ENCODE peak calls at places on chromosomes 6 and 20, in nine cellular contexts. A, R, N, W, C, F, X, O and B are unnamed samples.
A peak's percentile ranks its signal among the peaks of the same experiment; 100 is the strongest.

GRCh38 chr6:7262037-7262461 is 51.0 kb downstream of the SSR1 start:
- DNase-seq in A (no peak), R (no peak), N (no peak), W (no peak), C (no peak), F (no peak), X (no peak), O (peak; percentile 30), B (no peak)

GRCh38 chr20:48688579-48688978 is 139.2 kb downstream of the PREX1 start:
- DNase-seq in A (no peak), R (no peak), N (no peak), W (no peak), C (no peak), F (no peak), X (no peak), O (no peak), B (no peak)

GRCh38 chr6:122092366-122092765 is 307.1 kb upstream of the HSF2 start:
- DNase-seq in A (no peak), R (no peak), N (no peak), W (no peak), C (no peak), F (no peak), X (no peak), O (no peak), B (no peak)

GRCh38 chr6:79946242-79946641 is 1.1 kb downstream of the ELOVL4 start:
- DNase-seq in A (peak; percentile 11), R (peak; percentile 13), N (no peak), W (peak; percentile 39), C (peak; percentile 59), F (peak; percentile 41), X (no peak), O (peak; percentile 70), B (no peak)

GRCh38 chr6:34196116-34196832 is 40.4 kb upstream of the HMGA1 start:
- DNase-seq in A (peak; percentile 96), R (peak; percentile 67), N (peak; percentile 89), W (peak; percentile 58), C (peak; percentile 86), F (peak; percentile 79), X (peak; percentile 8), O (peak; percentile 87), B (peak; percentile 66)

GRCh38 chr6:43274916-43275597 is 23.0 kb upstream of the SLC22A7 start:
- DNase-seq in A (peak; percentile 49), R (no peak), N (no peak), W (no peak), C (no peak), F (no peak), X (no peak), O (no peak), B (no peak)

GRCh38 chr20:50369225-50370035 is 140.8 kb upstream of the PTPN1 start:
- DNase-seq in A (peak; percentile 78), R (no peak), N (no peak), W (no peak), C (no peak), F (no peak), X (no peak), O (no peak), B (no peak)

GRCh38 chr6:143279385-143279784 is 171.1 kb downstream of the ADAT2 start:
- DNase-seq in A (peak; percentile 30), R (no peak), N (no peak), W (peak; percentile 8), C (peak; percentile 21), F (peak; percentile 40), X (no peak), O (peak; percentile 21), B (peak; percentile 14)

GRCh38 chr20:61312909-61313308 is 60.8 kb downstream of the CDH4 start:
- DNase-seq in A (no peak), R (no peak), N (no peak), W (no peak), C (no peak), F (no peak), X (no peak), O (no peak), B (no peak)

GRCh38 chr20:6819599-6819998 is 52.1 kb downstream of the BMP2 start:
- DNase-seq in A (peak; percentile 32), R (no peak), N (no peak), W (no peak), C (no peak), F (peak; percentile 18), X (no peak), O (no peak), B (no peak)

GRCh38 chr6:106964954-106965353 is 9.6 kb downstream of the CD24 start:
- DNase-seq in A (no peak), R (no peak), N (no peak), W (no peak), C (no peak), F (no peak), X (no peak), O (no peak), B (no peak)

GRCh38 chr6:37027036-37027720 is 21.7 kb downstream of the FGD2 start:
- DNase-seq in A (no peak), R (no peak), N (no peak), W (no peak), C (no peak), F (no peak), X (no peak), O (no peak), B (no peak)

GRCh38 chr6:33613146-33613793 is 7.9 kb upstream of the ITPR3 start:
- DNase-seq in A (peak; percentile 52), R (peak; percentile 90), N (no peak), W (no peak), C (no peak), F (peak; percentile 58), X (no peak), O (no peak), B (peak; percentile 74)

GRCh38 chr6:93516441-93516840 is 97.1 kb upstream of the EPHA7 start:
- DNase-seq in A (no peak), R (no peak), N (no peak), W (no peak), C (no peak), F (no peak), X (no peak), O (no peak), B (no peak)

GRCh38 chr6:142223938-142224337 is 76.9 kb downstream of the VTA1 start:
- DNase-seq in A (no peak), R (no peak), N (no peak), W (no peak), C (peak; percentile 8), F (no peak), X (no peak), O (no peak), B (no peak)

GRCh38 chr20:36147707-36148106 is 6.8 kb upstream of the EPB41L1 start:
- DNase-seq in A (no peak), R (peak; percentile 89), N (no peak), W (no peak), C (no peak), F (peak; percentile 95), X (no peak), O (no peak), B (peak; percentile 89)

GRCh38 chr6:105452924-105453756 is 50.3 kb upstream of the PREP start:
- DNase-seq in A (no peak), R (no peak), N (no peak), W (no peak), C (peak; percentile 44), F (no peak), X (no peak), O (peak; percentile 34), B (no peak)

GRCh38 chr6:87274660-87275273 is 47.6 kb upstream of the SMIM8 start:
- DNase-seq in A (no peak), R (peak; percentile 76), N (no peak), W (no peak), C (no peak), F (peak; percentile 73), X (no peak), O (no peak), B (peak; percentile 54)

GRCh38 chr20:60060593-60060992 is 102.4 kb downstream of the CDH26 start:
- DNase-seq in A (no peak), R (no peak), N (no peak), W (no peak), C (no peak), F (no peak), X (no peak), O (no peak), B (no peak)

GRCh38 chr6:131014080-131014776 is 48.8 kb downstream of the EPB41L2 start:
- DNase-seq in A (no peak), R (no peak), N (no peak), W (no peak), C (no peak), F (peak; percentile 59), X (no peak), O (no peak), B (peak; percentile 41)